ENCODE peak calls at places on chromosomes 4 and X, in four cellular contexts. Y, E, S and B are unnamed samples.

GRCh38 chr4:184343400-184344177 is 125.9 kb upstream of the ENPP6 start:
- DNase-seq in Y (peak), E (peak), S (peak), B (no peak)

GRCh38 chr4:38177035-38177791 is 217.0 kb downstream of the PTTG2 start:
- DNase-seq in Y (peak), E (peak), S (no peak), B (no peak)

GRCh38 chr4:104559502-104559901 is 64.8 kb upstream of the CXXC4 start:
- DNase-seq in Y (no peak), E (no peak), S (no peak), B (no peak)

GRCh38 chr4:171727185-171727584 is 86.0 kb upstream of the GALNTL6 start:
- DNase-seq in Y (no peak), E (no peak), S (no peak), B (no peak)

GRCh38 chr4:168472920-168473319 is 7.4 kb downstream of the DDX60L start:
- DNase-seq in Y (no peak), E (no peak), S (no peak), B (no peak)

GRCh38 chrX:136662104-136662503 is 14.1 kb downstream of the CD40LG start:
- DNase-seq in Y (no peak), E (peak), S (no peak), B (no peak)

GRCh38 chr4:112085156-112086035 is 59.9 kb upstream of the FAM241A start:
- DNase-seq in Y (no peak), E (no peak), S (no peak), B (no peak)

GRCh38 chr4:154312246-154312645 is 179.4 kb downstream of the DCHS2 start:
- DNase-seq in Y (no peak), E (no peak), S (no peak), B (no peak)

GRCh38 chr4:154064244-154064643 is 275.4 kb upstream of the SFRP2 start:
- DNase-seq in Y (no peak), E (no peak), S (no peak), B (no peak)

GRCh38 chrX:49844622-49845021 is 15.5 kb downstream of the PAGE4 start:
- DNase-seq in Y (no peak), E (no peak), S (no peak), B (no peak)

GRCh38 chrX:129565046-129565649 is 25.1 kb downstream of the OCRL start:
- DNase-seq in Y (no peak), E (no peak), S (no peak), B (no peak)

GRCh38 chr4:106893903-106894302 is 142.2 kb downstream of the DKK2 start:
- DNase-seq in Y (no peak), E (no peak), S (no peak), B (no peak)

GRCh38 chr4:74878323-74878722 is 54.6 kb upstream of the PARM1 start:
- DNase-seq in Y (no peak), E (no peak), S (no peak), B (no peak)

GRCh38 chr4:107183155-107183774 is 147.2 kb upstream of the DKK2 start:
- DNase-seq in Y (peak), E (peak), S (peak), B (no peak)

GRCh38 chr4:170979736-170980135 is 833.5 kb upstream of the GALNTL6 start:
- DNase-seq in Y (no peak), E (no peak), S (no peak), B (no peak)

GRCh38 chrX:127877358-127877757 is 174.8 kb downstream of the ACTRT1 start:
- DNase-seq in Y (no peak), E (no peak), S (no peak), B (no peak)

GRCh38 chrX:43971966-43972961 is 926 bp downstream of the NDP start:
- DNase-seq in Y (peak), E (no peak), S (no peak), B (no peak)

GRCh38 chrX:12439396-12439795 is 301.1 kb downstream of the FRMPD4 start:
- DNase-seq in Y (peak), E (no peak), S (no peak), B (no peak)

GRCh38 chr4:184598753-184599491 is 50.3 kb downstream of the CASP3 start:
- DNase-seq in Y (no peak), E (no peak), S (no peak), B (no peak)

GRCh38 chr4:42123071-42123644 is 29.3 kb downstream of the BEND4 start:
- DNase-seq in Y (no peak), E (no peak), S (no peak), B (no peak)

GRCh38 chr4:56158483-56158882 is 209.7 kb downstream of the CEP135 start:
- DNase-seq in Y (no peak), E (peak), S (no peak), B (no peak)

GRCh38 chr4:121164291-121164690 is at the start of gene TNIP3:
- DNase-seq in Y (peak), E (no peak), S (no peak), B (no peak)

GRCh38 chr4:5399790-5400421 is 308.5 kb downstream of the EVC2 start:
- DNase-seq in Y (peak), E (no peak), S (peak), B (no peak)

GRCh38 chr4:148574941-148575340 is 132.7 kb upstream of the NR3C2 start:
- DNase-seq in Y (no peak), E (no peak), S (no peak), B (no peak)

GRCh38 chr4:21655100-21655499 is 293.5 kb downstream of the KCNIP4 start:
- DNase-seq in Y (no peak), E (no peak), S (no peak), B (no peak)

GRCh38 chrX:72121381-72121780 is 10.3 kb downstream of the RTL5 start:
- DNase-seq in Y (peak), E (peak), S (no peak), B (peak)

GRCh38 chr4:6891436-6892170 is 18.0 kb upstream of the TBC1D14 start:
- DNase-seq in Y (no peak), E (peak), S (no peak), B (no peak)

GRCh38 chr4:86972997-86973396 is 38.2 kb downstream of the AFF1 start:
- DNase-seq in Y (peak), E (no peak), S (peak), B (no peak)

GRCh38 chrX:135530097-135530496 is 9.6 kb downstream of the INTS6L start:
- DNase-seq in Y (no peak), E (no peak), S (no peak), B (no peak)
- TF ChIP-seq CTCF in Y (no peak), E (no peak), S (no peak), B (no peak)

DNA sequence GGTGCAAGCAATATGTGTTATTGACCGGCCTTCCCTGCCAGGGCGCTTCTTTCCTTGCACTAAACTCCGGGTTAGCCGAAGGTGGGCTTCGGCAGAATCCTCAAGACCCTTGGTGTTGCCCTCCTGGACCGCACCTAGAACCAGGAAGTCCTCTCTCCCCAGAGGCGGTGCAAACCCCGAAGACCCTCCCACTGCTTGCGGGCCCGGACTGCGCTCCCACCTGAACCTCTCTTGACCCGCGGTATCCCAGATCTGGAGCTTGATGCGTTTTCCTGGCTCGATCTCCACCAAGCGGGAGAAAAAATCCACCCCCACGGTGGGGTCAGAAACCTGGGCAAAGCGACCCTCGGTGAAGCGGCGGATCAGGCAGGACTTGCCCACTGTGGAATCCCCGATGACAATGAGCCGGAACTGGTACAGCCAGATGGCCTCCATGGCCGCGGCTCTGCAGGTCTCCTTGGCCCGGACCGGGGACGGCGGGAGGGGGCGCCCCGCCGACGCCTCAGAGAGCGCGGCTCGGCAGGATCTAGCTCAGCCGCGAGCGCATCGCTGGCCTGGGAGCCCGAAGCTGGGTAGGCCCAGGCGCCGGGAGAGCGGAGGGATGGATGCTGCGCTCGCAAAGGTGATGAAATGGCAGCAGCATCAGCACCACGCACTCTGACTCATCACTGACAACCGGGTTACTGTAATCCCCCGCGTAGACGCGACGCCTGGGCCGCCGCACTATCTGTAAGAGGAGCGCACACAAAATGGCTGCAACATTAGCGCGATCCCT is at the start of gene RAB39B:
- DNase-seq in Y (peak), E (peak), S (peak), B (peak)
- TF ChIP-seq CTCF in Y (no peak), E (no peak), S (peak), B (no peak)

GRCh38 chr4:139085141-139085540 is 69.6 kb downstream of the NOCT start:
- DNase-seq in Y (peak), E (no peak), S (peak), B (no peak)
- TF ChIP-seq CTCF in Y (peak), E (peak), S (peak), B (no peak)

GRCh38 chr4:186500721-186501304 is 54.6 kb downstream of the MTNR1A start:
- DNase-seq in Y (no peak), E (no peak), S (no peak), B (no peak)

GRCh38 chr4:186501554-186501953 is 53.8 kb downstream of the MTNR1A start:
- DNase-seq in Y (no peak), E (no peak), S (no peak), B (no peak)

GRCh38 chr4:186494496-186494895 is 60.9 kb downstream of the MTNR1A start:
- DNase-seq in Y (no peak), E (no peak), S (no peak), B (no peak)

GRCh38 chr4:186497043-186497442 is 58.3 kb downstream of the MTNR1A start:
- DNase-seq in Y (no peak), E (no peak), S (no peak), B (no peak)

GRCh38 chr4:186499467-186499866 is 55.9 kb downstream of the MTNR1A start:
- DNase-seq in Y (no peak), E (no peak), S (no peak), B (no peak)
- TF ChIP-seq CTCF in Y (no peak), E (no peak), S (no peak), B (no peak)

GRCh38 chr4:118077767-118078105 is 43.5 kb downstream of the NDST3 start:
- DNase-seq in Y (no peak), E (no peak), S (no peak), B (no peak)

GRCh38 chr4:118082182-118082581 is 47.9 kb downstream of the NDST3 start:
- DNase-seq in Y (no peak), E (no peak), S (no peak), B (no peak)

DNA sequence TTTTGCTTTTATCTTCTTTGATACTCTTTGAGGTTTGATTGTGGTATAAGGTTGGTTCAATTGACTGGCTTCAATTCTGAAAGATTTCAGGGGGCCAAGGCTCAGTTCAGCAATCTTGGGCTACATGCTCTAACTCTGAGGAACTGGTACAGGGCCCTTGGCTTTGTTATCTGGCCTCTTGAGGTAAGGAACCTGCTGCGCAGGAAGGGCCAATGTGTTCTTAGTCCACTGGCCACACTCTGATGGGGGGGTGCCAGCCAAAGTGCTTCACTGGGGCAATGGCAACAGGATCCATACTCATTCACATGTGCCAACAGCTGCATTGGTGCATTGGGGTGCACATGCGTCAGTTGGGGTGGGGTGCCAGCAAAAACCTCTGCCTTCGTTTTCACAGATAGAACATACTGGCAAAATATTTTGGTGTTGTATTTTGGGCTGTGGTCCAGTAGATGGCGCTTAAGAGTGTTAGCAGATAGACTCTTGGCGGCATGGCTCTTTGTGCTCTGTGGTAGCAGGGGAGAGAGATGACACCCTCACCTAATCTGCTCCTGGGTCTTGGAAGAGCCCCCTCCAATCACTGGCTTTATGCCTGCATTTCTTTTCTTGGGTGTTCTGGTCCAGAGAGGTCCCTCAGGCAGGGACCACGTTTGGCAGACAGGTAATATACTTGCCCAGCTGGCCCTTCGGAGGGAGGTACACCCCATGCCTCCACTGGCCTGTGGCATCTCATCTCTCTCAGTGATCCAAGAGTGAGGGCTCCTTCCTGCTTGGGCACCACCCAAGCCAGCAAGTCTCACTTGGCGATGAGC is 42.9 kb downstream of the NDST3 start:
- DNase-seq in Y (peak), E (peak), S (peak), B (no peak)
- TF ChIP-seq CTCF in Y (peak), E (no peak), S (peak), B (no peak)

GRCh38 chr4:24888475-24888874 is 24.4 kb downstream of the CCDC149 start:
- DNase-seq in Y (no peak), E (no peak), S (no peak), B (no peak)
- TF ChIP-seq CTCF in Y (no peak), E (no peak), S (no peak), B (no peak)